ENCODE peak calls at places on chromosomes 16 and 17, in eight cellular contexts. C is ACHN; T is stimulated activated CD4-positive, alpha-beta T cell treated with anti-CD3 and anti-CD28 coated beads, Interleukin-4, amount 100 ng/mL, for 4 hours; Y is right lobe of liver; Q is adrenal gland; S is GM23248; N is SHP77; D is fibroblast of the aortic adventitia. K is an unnamed sample.
A peak's percentile ranks its signal among the peaks of the same experiment; 100 is the strongest.

GRCh38 chr17:30341703-30342102 is 7.8 kb upstream of the TMIGD1 start:
- DNase-seq in C (no peak), T (no peak), Y (no peak), Q (no peak), S (no peak), N (no peak), D (no peak), K (no peak)

GRCh38 chr17:81952792-81953228 is 5.8 kb upstream of the MYADML2 start:
- DNase-seq in C (no peak), T (no peak), Y (no peak), Q (no peak), S (no peak), N (no peak), D (no peak), K (no peak)

GRCh38 chr17:83183951-83184506 is 104.6 kb downstream of the METRNL start:
- DNase-seq in C (no peak), T (no peak), Y (peak; percentile 20), Q (no peak), S (no peak), N (no peak), D (no peak), K (peak; percentile 68)

GRCh38 chr16:66364117-66364958 is 2.2 kb upstream of the CDH5 start:
- DNase-seq in C (no peak), T (no peak), Y (peak; percentile 57), Q (peak; percentile 49), S (peak; percentile 62), N (no peak), D (peak; percentile 97), K (peak; percentile 79)

GRCh38 chr17:7992516-7992915 is 9.9 kb upstream of the GUCY2D start:
- DNase-seq in C (peak; percentile 36), T (no peak), Y (no peak), Q (no peak), S (peak; percentile 72), N (no peak), D (peak; percentile 50), K (no peak)

GRCh38 chr17:17343160-17343735 is 40.1 kb downstream of the NT5M start:
- DNase-seq in C (no peak), T (no peak), Y (no peak), Q (no peak), S (no peak), N (no peak), D (no peak), K (no peak)

GRCh38 chr17:78375401-78376079 is 2.9 kb upstream of the PGS1 start:
- DNase-seq in C (peak; percentile 95), T (no peak), Y (peak; percentile 84), Q (peak; percentile 76), S (peak; percentile 96), N (no peak), D (peak; percentile 98), K (peak; percentile 72)

GRCh38 chr16:19291459-19291858 is 5.9 kb downstream of the CLEC19A start:
- DNase-seq in C (peak; percentile 60), T (no peak), Y (no peak), Q (peak; percentile 34), S (peak; percentile 9), N (no peak), D (peak; percentile 2), K (peak; percentile 42)

GRCh38 chr16:26982422-26982821 is 84.3 kb upstream of the C16orf82 start:
- DNase-seq in C (no peak), T (no peak), Y (no peak), Q (no peak), S (no peak), N (no peak), D (no peak), K (no peak)

GRCh38 chr17:45979137-45979536 is 19.9 kb upstream of the STH start:
- DNase-seq in C (no peak), T (no peak), Y (no peak), Q (no peak), S (no peak), N (no peak), D (no peak), K (no peak)

GRCh38 chr17:16933317-16934132 is 38.4 kb downstream of the TNFRSF13B start:
- DNase-seq in C (no peak), T (no peak), Y (no peak), Q (peak; percentile 35), S (no peak), N (peak; percentile 98), D (no peak), K (peak; percentile 21)

GRCh38 chr16:1731073-1731472 is 25.1 kb downstream of the MAPK8IP3 start:
- DNase-seq in C (no peak), T (no peak), Y (no peak), Q (no peak), S (no peak), N (no peak), D (no peak), K (no peak)